ENCODE peak calls at places on chromosomes 11 and 22, in four cellular contexts. X is body of pancreas, Z is keratinocyte, V is prostate gland. H is an unnamed sample.

GRCh38 chr22:30890689-30891442 is 77.7 kb downstream of the MORC2 start:
- DNase-seq in X (peak; percentile 35), Z (no peak), V (no peak), H (no peak)

GRCh38 chr22:44224166-44224565 is 43.4 kb downstream of the PARVG start:
- DNase-seq in X (no peak), V (no peak), Z (peak; percentile 7), H (peak; percentile 24)

GRCh38 chr11:1231396-1232327 is 8.8 kb downstream of the MUC5B start:
- DNase-seq in V (no peak), Z (no peak), X (no peak), H (no peak)

GRCh38 chr22:38755155-38755910 is 465 bp downstream of the SUN2 start:
- DNase-seq in X (peak; percentile 97), Z (no peak), V (peak; percentile 77), H (peak; percentile 95)

GRCh38 chr11:8019671-8020597 is 32.8 kb downstream of the EIF3F start:
- DNase-seq in V (no peak), Z (no peak), X (no peak), H (no peak)

GRCh38 chr11:129530154-129530895 is 154.7 kb downstream of the BARX2 start:
- DNase-seq in V (peak; percentile 8), X (peak; percentile 8), Z (no peak), H (no peak)

GRCh38 chr11:122672892-122673291 is 17.4 kb downstream of the UBASH3B start:
- DNase-seq in Z (no peak), V (no peak), X (peak; percentile 40), H (peak; percentile 30)

GRCh38 chr11:36164522-36165250 is 124.5 kb downstream of the COMMD9 start:
- DNase-seq in X (no peak), V (peak; percentile 40), Z (no peak), H (no peak)

GRCh38 chr11:4916581-4916980 is 2.6 kb downstream of the OR51G2 start:
- DNase-seq in V (no peak), X (no peak), Z (no peak), H (no peak)

GRCh38 chr11:76245720-76246119 is 39.4 kb upstream of the WNT11 start:
- DNase-seq in X (no peak), Z (no peak), V (no peak), H (no peak)

GRCh38 chr11:120304526-120304925 is 20.6 kb upstream of the TLCD5 start:
- DNase-seq in X (no peak), Z (no peak), V (no peak), H (no peak)

GRCh38 chr11:6572215-6572614 is 31.2 kb downstream of the RRP8 start:
- DNase-seq in Z (peak; percentile 5), X (no peak), V (no peak), H (no peak)

GRCh38 chr11:31499576-31500178 is 9.7 kb downstream of the IMMP1L start:
- DNase-seq in V (no peak), Z (no peak), X (no peak), H (no peak)

GRCh38 chr11:134275534-134276395 is at the start of gene GLB1L3:
- DNase-seq in Z (no peak), X (peak; percentile 19), V (peak; percentile 32), H (no peak)
- H3K4me3 ChIP-seq in Z (peak within 1 kb of the TSS; percentile 68), X (no peak within 1 kb of the TSS), V (peak within 1 kb of the TSS; percentile 42), H (no peak within 1 kb of the TSS)

DNA sequence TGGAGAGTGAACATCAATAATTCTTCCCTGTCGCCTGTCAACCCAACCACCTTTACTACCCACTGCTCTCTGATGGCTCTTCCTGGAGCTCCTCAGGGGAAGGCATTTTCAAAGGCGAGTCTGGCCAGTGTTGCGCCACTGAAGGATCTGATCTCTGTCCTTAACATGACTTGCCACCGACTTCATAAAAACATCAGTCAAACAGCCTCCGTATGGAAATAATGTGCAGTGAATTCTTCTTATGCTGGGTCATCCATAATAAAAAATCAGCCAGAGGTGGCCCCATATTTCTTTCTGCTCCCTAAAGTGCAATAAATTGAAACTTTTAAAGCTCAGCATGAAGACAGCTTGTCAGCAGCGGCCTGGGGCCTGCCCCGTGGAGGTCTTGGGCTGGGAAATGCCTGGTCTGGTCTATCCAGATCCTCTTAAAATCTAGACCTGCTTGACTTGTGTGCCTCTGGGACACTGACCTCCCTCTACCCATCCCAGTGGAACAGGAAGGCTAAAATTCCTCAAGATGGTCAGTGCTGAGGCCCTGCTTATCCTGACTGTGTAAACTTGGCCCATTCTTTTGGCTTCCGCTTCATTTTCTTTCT is 199.5 kb downstream of the MYO18B start:
- DNase-seq in Z (no peak), V (no peak), X (no peak), H (no peak)
- H3K27ac ChIP-seq in Z (no peak overlapping the region), V (no peak overlapping the region), X (no peak overlapping the region), H (no peak overlapping the region)

GRCh38 chr11:116882386-116882785 is 45.0 kb upstream of the APOA1 start:
- DNase-seq in Z (peak; percentile 45), V (no peak), X (no peak), H (no peak)

GRCh38 chr11:116888884-116889549 is 51.6 kb upstream of the APOA1 start:
- DNase-seq in X (no peak), Z (no peak), V (no peak), H (no peak)

GRCh38 chr11:116890193-116890592 is 52.8 kb upstream of the APOA1 start:
- DNase-seq in V (no peak), X (no peak), Z (no peak), H (no peak)

GRCh38 chr11:116887909-116888556 is 50.6 kb upstream of the APOA1 start:
- DNase-seq in V (no peak), X (no peak), Z (no peak), H (no peak)

DNA sequence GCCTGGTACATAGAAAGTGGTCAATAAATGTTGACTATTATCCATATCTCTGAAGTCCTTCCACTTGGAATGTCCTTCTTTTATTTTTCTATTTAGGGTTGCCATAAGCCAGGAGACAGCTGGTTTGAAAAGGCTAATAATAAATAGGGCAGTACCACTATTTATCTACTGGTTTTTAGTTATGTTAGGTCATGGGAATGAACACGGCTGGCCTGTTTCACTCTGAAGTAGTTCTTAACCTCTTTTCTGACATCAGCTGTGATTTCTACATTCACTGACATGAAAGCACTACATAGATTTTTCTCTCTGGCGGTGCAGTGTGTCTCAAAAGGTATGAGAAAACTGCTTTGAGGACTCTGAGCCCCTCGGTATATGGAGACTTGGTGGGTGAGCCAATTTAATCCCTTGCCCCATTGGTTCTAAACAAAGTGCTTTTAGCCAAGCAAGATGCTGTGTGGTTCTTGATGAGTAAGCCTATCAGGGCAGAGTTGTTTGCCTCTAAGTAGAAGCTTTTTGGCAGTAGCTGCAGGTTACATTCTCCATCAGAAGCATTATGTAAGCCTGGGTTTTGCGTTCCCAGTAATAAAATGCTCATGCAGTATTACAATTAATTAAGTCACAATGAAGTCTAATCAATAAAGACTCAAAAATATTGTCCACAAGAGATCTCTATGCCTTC is 48.7 kb upstream of the APOA1 start:
- DNase-seq in X (peak; percentile 51), Z (no peak), V (no peak), H (no peak)
- H3K4me3 ChIP-seq in X (no peak overlapping the region), Z (no peak overlapping the region), V (no peak overlapping the region), H (no peak overlapping the region)

DNA sequence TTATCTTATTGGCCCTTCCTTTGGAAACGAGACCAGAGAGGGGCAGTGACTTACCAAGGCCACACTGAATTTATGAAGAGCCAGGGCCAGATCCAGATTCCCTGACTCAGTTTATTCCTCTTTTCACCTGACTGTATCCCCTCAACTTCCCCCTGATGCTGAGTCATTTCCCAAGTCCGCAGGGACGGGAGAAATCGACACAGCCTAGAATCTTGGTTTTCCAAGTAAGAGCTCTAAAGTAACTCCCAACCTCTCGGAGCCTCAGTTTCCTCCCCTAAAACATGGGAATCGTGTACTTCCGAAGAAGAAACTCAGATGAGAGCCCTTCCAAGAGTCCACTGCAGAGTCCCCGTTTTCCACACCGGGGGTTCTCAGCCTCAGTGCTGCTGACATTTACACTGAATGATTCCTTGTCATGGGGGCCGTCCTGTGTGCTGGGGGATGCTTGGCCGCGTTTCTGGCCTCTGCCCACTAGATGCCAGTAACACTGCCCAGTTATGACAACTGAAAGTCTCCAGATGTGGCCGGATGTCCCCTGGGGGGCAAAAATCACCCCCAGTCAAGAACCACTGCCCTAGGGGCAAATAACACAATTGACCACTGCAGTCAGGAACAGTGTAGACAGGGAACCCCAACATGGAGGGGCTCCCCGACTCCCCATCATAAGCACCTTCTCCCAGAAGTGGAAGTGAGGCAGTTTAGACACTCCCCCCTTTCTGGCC is 11.2 kb downstream of the MPST start:
- DNase-seq in V (no peak), X (no peak), Z (no peak), H (no peak)
- H3K27ac ChIP-seq in V (no peak overlapping the region), X (peak overlapping the region; percentile 94), Z (no peak overlapping the region), H (peak overlapping the region; percentile 9)

DNA sequence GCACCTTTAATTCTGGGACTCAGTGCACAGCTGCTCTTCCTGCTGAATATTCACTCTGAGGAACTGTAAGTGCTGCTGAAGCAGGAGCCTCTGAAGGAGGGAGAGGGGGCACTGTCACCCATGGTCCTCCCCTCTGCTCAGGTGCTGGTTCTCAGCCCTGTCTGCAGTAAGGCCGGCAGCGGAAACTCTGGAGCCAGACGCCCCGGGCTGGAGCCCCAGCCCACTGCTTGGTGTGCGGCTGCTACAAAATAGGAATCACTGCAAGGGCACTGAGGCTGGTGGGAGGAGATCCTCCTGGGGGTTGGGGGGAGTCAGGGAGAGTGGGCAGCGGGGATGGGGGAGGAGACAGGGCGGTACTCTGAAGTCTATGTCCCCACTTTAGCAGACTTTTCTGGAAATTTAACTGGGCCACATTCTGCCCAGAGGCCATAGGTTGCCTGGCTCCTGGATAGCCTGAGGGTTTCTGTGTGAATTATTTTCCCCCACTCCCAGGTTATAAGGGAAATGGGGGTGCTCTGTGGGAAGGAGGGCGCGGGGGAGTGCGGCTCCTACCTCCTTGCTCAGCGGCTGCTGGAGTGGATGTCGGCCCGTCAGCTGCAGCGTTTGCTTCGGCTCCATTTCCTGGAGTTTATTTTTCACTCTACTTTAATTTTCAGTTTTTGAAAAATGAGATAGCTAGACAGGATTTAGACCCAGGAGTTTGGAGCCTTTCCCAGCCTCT is 33.6 kb downstream of the TBC1D22A start:
- DNase-seq in V (no peak), Z (no peak), X (no peak), H (no peak)
- H3K4me3 ChIP-seq in V (no peak overlapping the region), Z (no peak overlapping the region), X (no peak overlapping the region), H (no peak overlapping the region)

GRCh38 chr11:46416656-46417055 is 25.1 kb upstream of the CHRM4 start:
- DNase-seq in Z (no peak), X (no peak), V (no peak), H (no peak)
- H3K27ac ChIP-seq in Z (no peak overlapping the region), X (no peak overlapping the region), V (no peak overlapping the region), H (no peak overlapping the region)

H was measured in lung.